ENCODE peak calls at places on chromosomes 1 and 21, in five cellular contexts. V is CD4-positive, alpha-beta T cell; Z is RWPE1; G is fibroblast of lung; Q is SK-N-SH. N is an unnamed sample.

GRCh38 chr1:218377143-218377660 is 32.1 kb downstream of the TGFB2 start:
- DNase-seq in V (peak), Z (peak), G (peak), Q (no peak), N (peak)

GRCh38 chr1:43309626-43310025 is 8.8 kb downstream of the TIE1 start:
- DNase-seq in V (no peak), Z (peak), G (no peak), Q (no peak), N (no peak)

GRCh38 chr1:42646056-42646455 is 12.2 kb upstream of the PPIH start:
- DNase-seq in V (no peak), Z (no peak), G (no peak), Q (no peak), N (peak)

GRCh38 chr1:224430511-224431113 is 4.0 kb downstream of the WDR26 start:
- DNase-seq in V (peak), Z (peak), G (peak), Q (no peak), N (peak)

GRCh38 chr1:23194119-23194984 is 22.9 kb downstream of the HTR1D start:
- DNase-seq in V (no peak), Z (peak), G (peak), Q (no peak), N (no peak)

GRCh38 chr1:2270260-2271100 is 42.4 kb downstream of the SKI start:
- DNase-seq in V (no peak), Z (no peak), G (no peak), Q (peak), N (no peak)

GRCh38 chr1:201686709-201687455 is 142.1 kb upstream of the IPO9 start:
- DNase-seq in V (no peak), Z (peak), G (no peak), Q (no peak), N (no peak)

GRCh38 chr1:83022206-83022605 is 976.7 kb downstream of the TTLL7 start:
- DNase-seq in V (no peak), Z (no peak), G (no peak), Q (no peak), N (no peak)

GRCh38 chr1:2241820-2242219 is 13.7 kb downstream of the SKI start:
- DNase-seq in V (no peak), Z (no peak), G (no peak), Q (no peak), N (no peak)

GRCh38 chr1:193322218-193322617 is 135.8 kb upstream of the B3GALT2 start:
- DNase-seq in V (no peak), Z (peak), G (peak), Q (no peak), N (peak)

GRCh38 chr1:207321790-207322530 is 482 bp downstream of the CD55 start:
- DNase-seq in V (no peak), Z (no peak), G (peak), Q (no peak), N (peak)

GRCh38 chr1:23720256-23720995 is 22.8 kb upstream of the ELOA start:
- DNase-seq in V (no peak), Z (no peak), G (no peak), Q (no peak), N (no peak)

GRCh38 chr21:36419996-36420395 is 34.8 kb downstream of the CHAF1B start:
- DNase-seq in V (peak), Z (peak), G (peak), Q (peak), N (peak)

GRCh38 chr1:151936653-151937052 is 27.3 kb upstream of the THEM4 start:
- DNase-seq in V (no peak), Z (no peak), G (no peak), Q (no peak), N (peak)

GRCh38 chr1:63663873-63664272 is 70.7 kb downstream of the PGM1 start:
- DNase-seq in V (no peak), Z (no peak), G (no peak), Q (no peak), N (no peak)

GRCh38 chr1:214282696-214283225 is 1.8 kb downstream of the SMYD2 start:
- DNase-seq in V (no peak), Z (no peak), G (no peak), Q (no peak), N (no peak)
- H3K27ac ChIP-seq in V (no peak), Z (peak), G (no peak), Q (no peak), N (no peak)

GRCh38 chr1:70633004-70633403 is 221.9 kb downstream of the CTH start:
- DNase-seq in V (no peak), Z (no peak), G (no peak), Q (no peak), N (no peak)
- H3K27ac ChIP-seq in V (no peak), Z (no peak), G (no peak), Q (no peak), N (no peak)

GRCh38 chr1:91850708-91851107 is 35.2 kb downstream of the TGFBR3 start:
- DNase-seq in V (no peak), Z (no peak), G (no peak), Q (no peak), N (no peak)
- H3K27ac ChIP-seq in V (no peak), Z (no peak), G (peak), Q (no peak), N (peak)

GRCh38 chr1:96995351-96995750 is 273.8 kb downstream of the PTBP2 start:
- DNase-seq in V (no peak), Z (no peak), G (no peak), Q (no peak), N (no peak)

GRCh38 chr1:96999191-96999590 is 277.6 kb downstream of the PTBP2 start:
- DNase-seq in V (no peak), Z (no peak), G (no peak), Q (no peak), N (no peak)

GRCh38 chr1:96992871-96993270 is 271.3 kb downstream of the PTBP2 start:
- DNase-seq in V (no peak), Z (no peak), G (peak), Q (no peak), N (no peak)

GRCh38 chr1:96998466-96998865 is 276.9 kb downstream of the PTBP2 start:
- DNase-seq in V (no peak), Z (no peak), G (no peak), Q (no peak), N (no peak)

DNA sequence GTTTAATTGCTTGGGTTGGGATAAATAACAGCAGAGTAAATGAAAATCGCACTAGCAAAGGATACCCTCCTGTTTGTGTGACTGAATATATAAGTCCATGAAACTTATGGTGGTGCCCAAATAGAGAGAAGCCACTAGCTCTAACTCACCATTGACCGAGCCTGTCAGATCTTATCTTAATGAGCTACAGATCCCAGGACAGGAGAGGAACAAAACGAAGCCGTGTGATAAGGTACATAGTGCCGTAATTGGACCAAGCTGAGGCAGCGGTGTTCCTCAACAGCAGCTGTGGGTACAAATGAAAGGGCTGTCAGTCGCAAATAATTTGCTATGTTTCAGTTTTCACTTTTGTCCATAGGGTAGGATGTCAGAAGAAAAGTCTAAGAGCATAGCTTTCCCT is 276.1 kb downstream of the PTBP2 start:
- DNase-seq in V (no peak), Z (no peak), G (no peak), Q (peak), N (no peak)
- H3K27ac ChIP-seq in V (no peak), Z (no peak), G (no peak), Q (no peak), N (no peak)

GRCh38 chr1:178643871-178644270 is 81.2 kb upstream of the RALGPS2 start:
- DNase-seq in V (no peak), Z (no peak), G (no peak), Q (no peak), N (no peak)
- H3K27ac ChIP-seq in V (no peak), Z (no peak), G (no peak), Q (no peak), N (no peak)

DNA sequence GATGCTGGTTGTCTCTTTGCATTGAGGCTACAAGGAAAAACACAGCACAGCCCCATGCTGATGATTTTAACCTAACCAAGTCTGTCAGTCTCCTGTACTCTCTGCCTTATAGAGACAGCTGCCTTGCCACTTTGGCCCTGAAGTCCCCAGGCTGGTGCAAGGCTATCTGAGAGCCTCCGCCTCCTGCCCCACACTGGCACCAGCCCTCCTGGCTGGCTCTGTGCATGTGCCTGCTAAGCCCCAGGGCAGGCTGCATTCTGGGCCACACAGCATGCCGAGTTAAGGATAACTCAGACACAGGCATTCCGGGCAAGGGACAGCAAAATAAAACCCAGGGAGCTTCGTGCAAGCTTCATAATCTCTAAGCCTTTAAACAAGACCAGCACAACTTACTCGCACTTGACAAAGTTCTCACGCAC is 910 bp downstream of the RUNX1 start:
- DNase-seq in V (peak), Z (no peak), G (no peak), Q (peak), N (no peak)
- H3K27ac ChIP-seq in V (peak), Z (peak), G (peak), Q (peak), N (peak)

N was measured in endothelial cell of umbilical vein.